ENCODE peak calls at places on chromosomes 13 and 19, in six cellular contexts. Q, M, T, P, C and U are unnamed samples.

GRCh38 chr13:41954226-41954625 is 6.7 kb downstream of the VWA8 start:
- DNase-seq in Q (no peak), M (no peak), T (no peak), C (no peak), P (no peak), U (no peak)

GRCh38 chr19:16062789-16063188 is 13.5 kb upstream of the TPM4 start:
- DNase-seq in P (no peak), C (no peak), Q (peak), T (peak), M (peak), U (peak)

GRCh38 chr13:26482451-26483197 is 74.9 kb upstream of the WASF3 start:
- DNase-seq in M (peak), C (peak), Q (peak), T (peak), P (peak), U (peak)

GRCh38 chr13:48110930-48111721 is 16.2 kb upstream of the MED4 start:
- DNase-seq in P (no peak), Q (peak), C (no peak), M (no peak), T (no peak), U (no peak)

GRCh38 chr19:11425719-11426457 is 6.8 kb upstream of the RGL3 start:
- DNase-seq in C (no peak), M (no peak), P (no peak), T (no peak), Q (no peak), U (no peak)

GRCh38 chr19:51743405-51743804 is 8.3 kb downstream of the FPR1 start:
- DNase-seq in C (no peak), Q (peak), T (no peak), P (no peak), M (no peak), U (no peak)

GRCh38 chr13:74651121-74651520 is 516.9 kb upstream of the KLF12 start:
- DNase-seq in Q (no peak), T (no peak), C (no peak), M (no peak), P (no peak), U (no peak)

GRCh38 chr13:23372264-23372905 is 61.1 kb downstream of the SACS start:
- DNase-seq in M (no peak), C (no peak), T (no peak), P (no peak), Q (peak), U (no peak)

GRCh38 chr13:50299546-50300249 is 284.5 kb downstream of the KCNRG start:
- DNase-seq in C (no peak), Q (no peak), M (no peak), P (no peak), T (no peak), U (no peak)

GRCh38 chr19:51807111-51807701 is 12.2 kb downstream of the FPR3 start:
- DNase-seq in T (no peak), Q (peak), P (no peak), M (no peak), C (no peak), U (no peak)

GRCh38 chr19:37778613-37779138 is 710 bp downstream of the ZNF573 start:
- DNase-seq in Q (no peak), M (no peak), T (peak), C (no peak), P (no peak), U (no peak)